ENCODE peak calls at places on chromosomes 3 and 15, in four cellular contexts. Y is astrocyte of the cerebellum, N is cardiac fibroblast, A is bronchial epithelial cell. E is an unnamed sample.

GRCh38 chr3:48562367-48563095 is 1.1 kb downstream of the UCN2 start:
- DNase-seq in N (no peak), Y (no peak), A (no peak), E (no peak)

GRCh38 chr3:69181592-69182211 is 59.3 kb upstream of the LMOD3 start:
- DNase-seq in N (peak; percentile 88), Y (peak; percentile 13), A (peak; percentile 44), E (no peak)

GRCh38 chr3:172461530-172462138 is 13.4 kb upstream of the GHSR start:
- DNase-seq in Y (no peak), N (peak; percentile 59), A (peak; percentile 44), E (no peak)

GRCh38 chr3:115285001-115285400 is 137.9 kb upstream of the ZBTB20 start:
- DNase-seq in N (no peak), A (no peak), Y (no peak), E (no peak)

GRCh38 chr15:39685999-39686613 is 96.5 kb downstream of the FSIP1 start:
- DNase-seq in A (peak; percentile 52), Y (peak; percentile 61), N (peak; percentile 77), E (no peak)

GRCh38 chr15:33277689-33278088 is 33.1 kb upstream of the RYR3 start:
- DNase-seq in A (no peak), Y (no peak), N (no peak), E (no peak)

GRCh38 chr3:156396851-156397250 is 158.1 kb downstream of the SSR3 start:
- DNase-seq in A (no peak), N (no peak), Y (no peak), E (no peak)

GRCh38 chr3:14031271-14031670 is 93.4 kb downstream of the CHCHD4 start:
- DNase-seq in N (peak; percentile 26), Y (no peak), A (peak; percentile 39), E (no peak)

GRCh38 chr3:71725279-71725991 is at the start of gene EIF4E3:
- DNase-seq in A (no peak), Y (no peak), N (no peak), E (no peak)

GRCh38 chr3:71724584-71725278 is 471 bp downstream of the EIF4E3 start:
- DNase-seq in N (no peak), Y (no peak), A (peak; percentile 12), E (no peak)

GRCh38 chr3:71722693-71723092 is 2.5 kb downstream of the EIF4E3 start:
- DNase-seq in A (no peak), N (no peak), Y (no peak), E (no peak)

GRCh38 chr3:71724171-71724453 is 1.1 kb downstream of the EIF4E3 start:
- DNase-seq in Y (no peak), N (no peak), A (no peak), E (no peak)

DNA sequence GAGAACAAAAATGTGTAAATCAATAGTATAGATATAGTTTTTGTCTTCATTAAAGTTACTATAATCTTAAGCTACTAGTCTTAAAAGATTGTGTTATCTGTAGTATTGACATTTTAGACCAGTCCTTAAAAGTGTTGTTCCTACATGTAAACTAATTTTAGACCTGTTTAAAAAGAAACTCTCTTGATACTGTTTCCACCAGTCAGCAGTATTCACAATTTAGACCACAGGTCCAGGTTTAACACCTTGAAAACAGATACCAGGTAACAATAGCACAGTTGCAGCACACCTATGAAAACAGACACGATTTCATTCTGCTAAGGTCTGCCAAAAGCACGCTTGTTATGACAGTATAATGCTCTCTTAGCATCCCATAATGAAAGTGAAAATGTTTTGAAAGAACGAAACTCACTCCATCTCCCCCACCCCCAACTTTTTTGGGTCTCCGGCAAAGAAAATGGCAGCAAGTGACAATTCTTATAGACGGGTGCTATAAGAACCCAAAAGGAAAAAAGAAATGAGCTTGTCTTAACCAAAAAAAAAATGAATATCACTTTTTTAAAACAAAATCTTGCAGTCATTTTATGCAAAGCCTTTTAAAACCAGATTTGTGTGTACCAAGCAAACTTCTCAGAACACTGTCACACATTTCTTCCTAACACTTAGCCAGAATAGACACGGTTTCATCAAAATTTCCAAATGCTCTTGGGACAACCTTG is 1.6 kb downstream of the EIF4E3 start:
- DNase-seq in Y (no peak), N (no peak), A (no peak), E (no peak)
- H3K4me3 ChIP-seq in Y (no peak overlapping the region), N (no peak overlapping the region), A (no peak overlapping the region), E (no peak overlapping the region)

DNA sequence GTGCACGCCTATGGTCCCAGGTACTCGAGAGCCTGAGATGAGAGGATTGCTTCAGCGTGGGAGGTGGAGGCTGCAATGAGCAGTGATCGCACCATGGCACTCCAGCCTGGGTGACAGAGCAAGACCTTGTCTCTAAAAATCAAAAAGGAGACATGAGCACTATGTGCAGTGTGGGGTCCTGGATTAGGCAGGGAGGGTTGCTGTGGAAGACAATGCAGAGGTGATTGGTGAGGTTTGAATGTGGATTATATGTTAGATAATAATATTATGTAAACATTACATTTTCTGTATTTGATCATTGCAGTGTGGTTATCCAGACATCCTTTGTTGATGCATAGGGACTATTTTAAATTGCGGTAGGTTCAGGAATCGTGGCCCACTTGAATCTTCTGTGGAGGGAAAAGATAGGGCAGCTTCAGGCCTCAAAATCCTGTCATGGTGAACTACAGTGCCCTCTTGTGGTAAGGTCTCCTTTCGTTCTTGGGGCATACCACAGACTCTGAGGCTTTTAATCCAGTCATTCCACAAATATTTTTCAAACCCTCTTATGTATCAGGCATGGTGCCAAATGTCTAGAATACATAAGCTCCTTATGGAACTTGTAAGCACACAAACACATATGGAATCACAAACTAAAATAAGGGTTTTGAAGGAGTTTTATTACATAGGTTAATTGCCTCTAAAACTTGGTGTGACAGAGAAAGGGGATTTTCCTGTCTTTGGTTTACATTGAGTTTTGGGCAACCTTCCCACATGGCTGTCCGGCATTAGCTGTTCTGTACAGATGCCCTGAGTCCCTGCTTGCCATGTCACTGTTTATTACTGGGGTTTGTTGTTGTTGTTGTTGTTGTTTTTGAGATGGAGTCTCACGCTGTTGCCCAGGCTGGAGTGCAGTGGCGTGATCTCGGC is 37.7 kb downstream of the GPD1L start:
- DNase-seq in N (peak; percentile 96), A (peak; percentile 93), Y (peak; percentile 94), E (peak; percentile 98)
- TF ChIP-seq CTCF in N (peak; percentile 68), A (peak; percentile 68), Y (peak; percentile 71), E (peak; percentile 76)

GRCh38 chr15:38560456-38560926 is 4.1 kb downstream of the RASGRP1 start:
- DNase-seq in A (no peak), Y (no peak), N (no peak), E (no peak)

GRCh38 chr15:38563723-38564519 is 693 bp downstream of the RASGRP1 start:
- DNase-seq in Y (no peak), A (peak; percentile 15), N (peak; percentile 50), E (no peak)

GRCh38 chr15:38559908-38560307 is 4.7 kb downstream of the RASGRP1 start:
- DNase-seq in Y (no peak), N (no peak), A (no peak), E (no peak)

GRCh38 chr15:38564557-38565286 is at the start of gene RASGRP1:
- DNase-seq in N (peak; percentile 37), A (peak; percentile 21), Y (peak; percentile 5), E (no peak)

GRCh38 chr15:38562278-38562677 is 2.3 kb downstream of the RASGRP1 start:
- DNase-seq in A (no peak), Y (no peak), N (no peak), E (no peak)
- H3K4me3 ChIP-seq in A (no peak overlapping the region), Y (no peak overlapping the region), N (no peak overlapping the region), E (no peak overlapping the region)

GRCh38 chr15:47839233-47839867 is 122.0 kb downstream of the SEMA6D start:
- DNase-seq in N (no peak), Y (no peak), A (no peak), E (no peak)

GRCh38 chr15:47846911-47847310 is 129.6 kb downstream of the SEMA6D start:
- DNase-seq in Y (no peak), A (no peak), N (no peak), E (no peak)

GRCh38 chr15:47846128-47846868 is 129.0 kb downstream of the SEMA6D start:
- DNase-seq in Y (no peak), A (no peak), N (no peak), E (no peak)

GRCh38 chr15:47844437-47844836 is 127.1 kb downstream of the SEMA6D start:
- DNase-seq in A (no peak), N (no peak), Y (no peak), E (no peak)

DNA sequence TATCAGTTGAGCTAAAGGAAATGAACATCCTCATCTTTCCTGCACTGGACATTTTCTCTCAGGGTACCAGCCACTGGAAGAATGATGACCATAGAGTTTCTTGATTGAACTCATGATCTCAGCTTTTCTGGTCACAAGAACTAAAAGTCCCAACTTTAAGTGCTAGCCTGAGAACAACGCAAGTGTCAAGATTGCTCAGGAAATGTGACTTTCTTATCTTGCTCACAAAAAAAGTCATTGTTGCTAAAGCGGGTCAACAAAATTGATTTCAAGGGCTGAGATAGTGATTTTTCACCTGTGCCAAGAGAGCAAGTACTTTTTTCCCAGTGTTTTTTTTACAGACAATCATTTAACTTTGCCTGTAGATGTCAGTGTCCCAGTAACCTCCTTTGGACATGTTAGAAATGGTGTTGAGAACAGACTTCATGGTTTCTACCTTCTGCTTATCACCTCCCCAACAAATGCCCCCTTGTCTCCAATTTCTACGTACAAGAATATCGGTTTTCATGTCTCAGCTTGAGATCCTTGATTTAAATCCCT is 125.9 kb downstream of the SEMA6D start:
- DNase-seq in A (no peak), N (no peak), Y (no peak), E (no peak)
- TF ChIP-seq CTCF in A (no peak), N (no peak), Y (no peak), E (no peak)

GRCh38 chr3:195156286-195156890 is 114.6 kb downstream of the XXYLT1 start:
- DNase-seq in A (no peak), N (no peak), Y (no peak), E (no peak)
- H3K4me3 ChIP-seq in A (no peak overlapping the region), N (no peak overlapping the region), Y (no peak overlapping the region), E (no peak overlapping the region)

DNA sequence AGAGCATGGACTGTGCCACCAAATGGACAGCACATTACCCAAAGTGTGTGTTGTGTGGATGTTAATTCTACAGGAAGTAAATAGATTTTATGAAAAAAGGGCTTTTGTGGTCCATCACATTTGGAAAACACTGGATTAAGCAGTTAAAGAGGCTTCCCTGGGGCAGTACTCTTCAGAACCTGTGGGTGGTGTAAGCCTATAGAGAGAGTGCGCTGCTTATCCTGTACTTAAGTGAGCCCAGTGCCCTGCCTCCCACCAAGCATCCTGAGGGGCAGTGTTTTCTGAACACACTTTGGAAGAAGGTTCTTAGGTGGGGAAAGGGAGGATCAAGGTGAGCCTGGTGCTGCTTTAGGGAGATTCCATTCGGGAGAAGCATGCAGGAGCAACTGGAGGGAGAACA is 10.9 kb downstream of the TTLL3 start:
- DNase-seq in A (peak; percentile 18), Y (no peak), N (peak; percentile 40), E (no peak)
- TF ChIP-seq CTCF in A (peak; percentile 36), Y (peak; percentile 61), N (peak; percentile 52), E (peak; percentile 52)

GRCh38 chr3:132033471-132033870 is 1.3 kb downstream of the CPNE4 start:
- DNase-seq in N (no peak), A (no peak), Y (no peak), E (no peak)

GRCh38 chr3:132034097-132034485 is 723 bp downstream of the CPNE4 start:
- DNase-seq in A (no peak), N (no peak), Y (no peak), E (no peak)

GRCh38 chr3:132029182-132029902 is 5.5 kb downstream of the CPNE4 start:
- DNase-seq in N (peak; percentile 85), A (peak; percentile 72), Y (peak; percentile 62), E (no peak)

GRCh38 chr3:132034486-132035464 is at the start of gene CPNE4:
- DNase-seq in Y (peak; percentile 38), N (peak; percentile 79), A (peak; percentile 48), E (no peak)

DNA sequence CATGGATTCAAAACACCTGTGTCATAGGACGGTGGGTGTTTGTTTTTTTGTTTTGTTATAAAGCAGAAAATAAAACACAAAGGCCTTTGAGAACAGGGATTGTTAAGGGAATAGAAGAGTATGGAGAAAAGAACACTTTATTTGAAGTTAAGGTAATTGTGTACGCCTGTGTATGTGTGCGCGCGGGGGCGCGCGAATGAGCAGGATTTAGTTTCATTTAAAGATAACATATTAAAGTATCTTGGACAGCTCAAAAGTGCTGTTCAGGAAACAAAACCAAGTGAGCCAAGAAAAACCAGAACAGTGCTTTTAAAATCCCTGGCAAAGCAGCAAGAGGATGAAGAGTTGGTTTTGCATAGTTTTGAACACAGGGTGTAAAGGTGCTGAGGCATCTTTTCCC is 1.9 kb downstream of the CPNE4 start:
- DNase-seq in Y (no peak), A (no peak), N (no peak), E (no peak)
- H3K4me3 ChIP-seq in Y (no peak overlapping the region), A (no peak overlapping the region), N (no peak overlapping the region), E (no peak overlapping the region)

E was measured in retinal pigment epithelial cell.